ENCODE peak calls at places on chromosomes 6 and 20, in six cellular contexts. R is Peyer's patch, E is A549, S is endodermal cell, Z is hepatocyte, C is sigmoid colon. F is an unnamed sample.

GRCh38 chr6:109793793-109794192 is 102.7 kb downstream of the FIG4 start:
- DNase-seq in R (no peak), E (peak; percentile 55), S (no peak), Z (peak; percentile 78), C (no peak), F (no peak)

GRCh38 chr6:108914235-108915022 is 66.2 kb downstream of the ARMC2 start:
- DNase-seq in R (no peak), E (peak; percentile 19), S (peak; percentile 86), Z (no peak), C (no peak), F (no peak)

GRCh38 chr20:5173763-5174162 is 47.0 kb downstream of the CDS2 start:
- DNase-seq in R (no peak), E (no peak), S (no peak), Z (no peak), C (no peak), F (no peak)

GRCh38 chr20:41631826-41632225 is 13.6 kb upstream of the CHD6 start:
- DNase-seq in R (no peak), E (no peak), S (no peak), Z (no peak), C (no peak), F (no peak)

GRCh38 chr20:35883778-35884540 is 70.3 kb downstream of the SCAND1 start:
- DNase-seq in R (peak; percentile 55), E (peak; percentile 84), S (peak; percentile 89), Z (peak; percentile 84), C (peak; percentile 89), F (peak; percentile 70)

GRCh38 chr6:113551168-113551567 is 306.0 kb upstream of the MARCKS start:
- DNase-seq in R (no peak), E (no peak), S (no peak), Z (no peak), C (no peak), F (no peak)

GRCh38 chr6:42140051-42140450 is 2.4 kb downstream of the C6orf132 start:
- DNase-seq in R (peak; percentile 91), E (peak; percentile 46), S (no peak), Z (peak; percentile 74), C (no peak), F (no peak)

GRCh38 chr20:50305636-50306477 is 115.2 kb downstream of the CEBPB start:
- DNase-seq in R (peak; percentile 85), E (peak; percentile 49), S (peak; percentile 84), Z (peak; percentile 61), C (peak; percentile 93), F (no peak)

GRCh38 chr6:49142422-49143151 is 320.5 kb downstream of the MMUT start:
- DNase-seq in R (no peak), E (no peak), S (peak; percentile 55), Z (no peak), C (no peak), F (no peak)

GRCh38 chr6:105890521-105891244 is 195.5 kb upstream of the PRDM1 start:
- DNase-seq in R (no peak), E (no peak), S (no peak), Z (no peak), C (no peak), F (no peak)

GRCh38 chr6:105893741-105894140 is 192.4 kb upstream of the PRDM1 start:
- DNase-seq in R (no peak), E (no peak), S (no peak), Z (no peak), C (no peak), F (no peak)

GRCh38 chr6:105894556-105894955 is 191.6 kb upstream of the PRDM1 start:
- DNase-seq in R (no peak), E (no peak), S (no peak), Z (no peak), C (no peak), F (no peak)

GRCh38 chr6:105889902-105890301 is 196.2 kb upstream of the PRDM1 start:
- DNase-seq in R (no peak), E (no peak), S (no peak), Z (no peak), C (no peak), F (no peak)

GRCh38 chr6:105892577-105893262 is 193.4 kb upstream of the PRDM1 start:
- DNase-seq in R (no peak), E (no peak), S (peak; percentile 57), Z (peak; percentile 20), C (no peak), F (no peak)
- H3K27ac ChIP-seq in R (peak overlapping the region; percentile 11), E (no peak overlapping the region), S (no peak overlapping the region), Z (no peak overlapping the region), C (no peak overlapping the region), F (no peak overlapping the region)

DNA sequence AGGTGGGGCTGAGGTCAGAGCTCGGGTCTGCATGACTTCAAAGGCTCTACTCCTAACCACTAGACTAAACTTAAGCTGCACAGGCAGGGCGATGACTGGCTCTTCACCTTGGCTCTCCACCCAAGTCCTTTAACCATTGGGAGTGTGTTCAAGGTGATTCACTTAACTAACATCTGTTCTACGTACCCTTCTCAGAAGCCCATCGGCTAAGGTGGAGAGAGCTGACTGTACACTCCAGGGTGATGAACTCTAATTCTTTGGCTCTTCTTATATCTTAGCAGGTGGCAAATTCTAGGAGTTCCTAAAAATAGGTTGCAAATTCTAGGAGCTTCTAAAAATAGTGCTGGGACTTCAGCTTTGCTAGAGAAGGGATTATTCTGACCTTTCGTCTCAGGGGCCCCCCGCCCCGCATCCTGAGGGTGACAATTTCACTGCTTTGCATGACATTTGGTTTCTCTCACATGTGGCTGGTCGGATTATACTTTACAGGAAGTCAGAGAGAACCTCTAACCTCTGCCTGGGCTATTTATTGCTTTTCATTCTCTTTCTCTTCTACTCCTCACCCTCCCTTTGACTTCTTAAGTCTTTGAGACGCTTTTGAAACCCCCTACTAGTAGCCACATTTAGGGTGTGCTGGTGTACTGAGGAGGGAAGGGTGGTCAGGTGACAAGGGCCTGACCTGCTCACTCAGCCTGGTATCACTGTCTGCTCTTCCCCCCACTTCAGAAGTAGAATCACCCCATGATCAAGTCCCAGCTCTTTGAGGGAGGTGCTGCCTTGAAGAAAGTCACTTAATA is 55.5 kb downstream of the PRDM1 start:
- DNase-seq in R (no peak), E (no peak), S (no peak), Z (no peak), C (no peak), F (no peak)
- H3K27ac ChIP-seq in R (peak overlapping the region; percentile 57), E (no peak overlapping the region), S (no peak overlapping the region), Z (no peak overlapping the region), C (no peak overlapping the region), F (no peak overlapping the region)

DNA sequence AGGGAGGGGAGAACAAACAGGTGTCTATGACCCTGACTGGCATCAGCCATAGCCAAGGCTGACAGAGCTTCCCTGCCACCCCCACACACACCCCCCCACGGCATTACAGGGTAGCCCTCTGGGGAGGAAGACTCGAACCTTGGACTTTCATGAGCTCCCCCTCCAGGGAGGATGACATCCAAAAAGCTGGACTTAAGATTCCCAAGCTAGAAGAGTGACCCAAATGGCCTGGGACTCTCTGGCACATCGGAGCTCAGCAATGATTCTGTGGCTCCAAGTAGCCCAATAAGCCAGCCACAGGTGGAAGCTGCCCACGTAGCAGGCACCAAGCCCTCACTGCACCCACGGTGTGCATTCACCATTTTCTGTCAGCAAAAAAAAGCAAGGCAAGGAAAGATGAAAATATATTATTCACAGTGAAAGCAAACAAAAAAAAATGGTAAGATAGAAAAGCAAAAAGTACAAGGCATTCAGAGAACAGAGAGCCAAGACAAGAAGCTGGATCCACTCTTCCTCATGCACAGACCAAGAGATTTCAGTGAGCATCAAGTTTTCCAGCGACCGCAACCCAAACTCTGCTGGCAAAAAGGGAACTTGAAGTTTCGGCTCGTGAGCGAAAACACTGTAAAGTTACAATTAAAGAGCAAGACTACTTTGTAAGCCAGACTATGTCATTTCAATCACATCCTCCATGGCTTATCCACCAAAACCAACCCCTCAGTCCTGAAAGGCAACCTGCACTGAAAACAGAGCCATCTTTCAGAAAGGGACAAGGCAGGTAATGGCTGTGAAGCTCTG is 10.9 kb downstream of the JAG1 start:
- DNase-seq in R (no peak), E (no peak), S (peak; percentile 34), Z (no peak), C (no peak), F (no peak)
- H3K27ac ChIP-seq in R (no peak overlapping the region), E (no peak overlapping the region), S (no peak overlapping the region), Z (peak overlapping the region; percentile 60), C (peak overlapping the region; percentile 87), F (no peak overlapping the region)

GRCh38 chr6:54722328-54722727 is 124.2 kb upstream of the FAM83B start:
- DNase-seq in R (no peak), E (no peak), S (no peak), Z (no peak), C (no peak), F (no peak)
- H3K27ac ChIP-seq in R (no peak overlapping the region), E (no peak overlapping the region), S (no peak overlapping the region), Z (no peak overlapping the region), C (no peak overlapping the region), F (no peak overlapping the region)

GRCh38 chr6:18055714-18056382 is 66.6 kb downstream of the NHLRC1 start:
- DNase-seq in R (no peak), E (no peak), S (no peak), Z (no peak), C (no peak), F (no peak)

GRCh38 chr6:18053071-18053475 is 65.6 kb upstream of the KIF13A start:
- DNase-seq in R (no peak), E (no peak), S (no peak), Z (no peak), C (no peak), F (no peak)

GRCh38 chr6:18058429-18058828 is 64.0 kb downstream of the NHLRC1 start:
- DNase-seq in R (no peak), E (no peak), S (no peak), Z (no peak), C (no peak), F (no peak)

GRCh38 chr6:18055098-18055497 is 67.4 kb downstream of the NHLRC1 start:
- DNase-seq in R (no peak), E (no peak), S (no peak), Z (no peak), C (no peak), F (no peak)

GRCh38 chr6:18053555-18054445 is 66.4 kb upstream of the KIF13A start:
- DNase-seq in R (no peak), E (no peak), S (no peak), Z (no peak), C (no peak), F (no peak)
- H3K27ac ChIP-seq in R (no peak overlapping the region), E (no peak overlapping the region), S (no peak overlapping the region), Z (peak overlapping the region; percentile 51), C (no peak overlapping the region), F (no peak overlapping the region)

GRCh38 chr6:125604257-125604656 is 145.2 kb upstream of the HEY2 start:
- DNase-seq in R (no peak), E (no peak), S (no peak), Z (no peak), C (no peak), F (no peak)
- H3K27ac ChIP-seq in R (no peak overlapping the region), E (no peak overlapping the region), S (no peak overlapping the region), Z (no peak overlapping the region), C (no peak overlapping the region), F (no peak overlapping the region)

GRCh38 chr6:122052501-122052900 is 347.0 kb upstream of the HSF2 start:
- DNase-seq in R (no peak), E (no peak), S (no peak), Z (no peak), C (no peak), F (no peak)
- H3K27ac ChIP-seq in R (no peak overlapping the region), E (no peak overlapping the region), S (no peak overlapping the region), Z (peak overlapping the region; percentile 29), C (no peak overlapping the region), F (no peak overlapping the region)